ENCODE peak calls at places on chromosomes 4 and X, in eight cellular contexts. J is stomach, V is A549, D is fibroblast of villous mesenchyme, H is activated B cell treated with CpG ODN at 0.5 μM for 24 hours, R is lower leg skin, G is psoas muscle, S is fibroblast of pulmonary artery. Y is an unnamed sample.

GRCh38 chr4:1599491-1600210 is 84.5 kb downstream of the FAM53A start:
- DNase-seq in J (no peak), V (no peak), D (no peak), H (no peak), R (no peak), G (peak; percentile 32), S (no peak), Y (no peak)

GRCh38 chr4:100362363-100362762 is 155.5 kb downstream of the EMCN start:
- DNase-seq in J (no peak), V (no peak), D (no peak), H (no peak), R (no peak), G (no peak), S (peak; percentile 40), Y (no peak)

GRCh38 chr4:85741921-85742591 is 267.1 kb downstream of the ARHGAP24 start:
- DNase-seq in J (no peak), V (no peak), D (no peak), H (no peak), R (peak; percentile 87), G (no peak), S (no peak), Y (no peak)

GRCh38 chr4:25857851-25858400 is 4.9 kb downstream of the SEL1L3 start:
- DNase-seq in J (no peak), V (no peak), D (no peak), H (no peak), R (no peak), G (no peak), S (no peak), Y (no peak)

GRCh38 chr4:76968937-76969336 is 19.4 kb downstream of the SEPTIN11 start:
- DNase-seq in J (no peak), V (no peak), D (no peak), H (no peak), R (no peak), G (no peak), S (no peak), Y (no peak)

GRCh38 chr4:87419578-87420249 is 2.7 kb upstream of the NUDT9 start:
- DNase-seq in J (no peak), V (peak; percentile 79), D (peak; percentile 18), H (no peak), R (no peak), G (no peak), S (no peak), Y (no peak)

GRCh38 chrX:39063037-39063436 is 261.8 kb downstream of the MID1IP1 start:
- DNase-seq in J (peak; percentile 59), V (peak; percentile 3), D (no peak), H (no peak), R (no peak), G (peak; percentile 54), S (peak; percentile 5), Y (no peak)

GRCh38 chrX:13627306-13627705 is 25.6 kb upstream of the TCEANC start:
- DNase-seq in J (no peak), V (no peak), D (no peak), H (no peak), R (no peak), G (no peak), S (no peak), Y (no peak)

GRCh38 chr4:144655491-144655890 is 9.5 kb downstream of the HHIP start:
- DNase-seq in J (no peak), V (no peak), D (no peak), H (no peak), R (no peak), G (no peak), S (no peak), Y (no peak)

GRCh38 chrX:11533211-11533651 is 132.5 kb downstream of the ARHGAP6 start:
- DNase-seq in J (no peak), V (peak; percentile 83), D (peak; percentile 89), H (no peak), R (no peak), G (no peak), S (peak; percentile 85), Y (no peak)

GRCh38 chrX:111411591-111412371 is at the start of gene DCX:
- DNase-seq in J (no peak), V (no peak), D (no peak), H (no peak), R (no peak), G (no peak), S (no peak), Y (no peak)

GRCh38 chr4:139563515-139563914 is 7.5 kb upstream of the SETD7 start:
- DNase-seq in J (no peak), V (no peak), D (no peak), H (no peak), R (peak; percentile 34), G (no peak), S (no peak), Y (no peak)

GRCh38 chrX:24020280-24020876 is 6.6 kb downstream of the KLHL15 start:
- DNase-seq in J (no peak), V (no peak), D (no peak), H (no peak), R (no peak), G (no peak), S (peak; percentile 19), Y (no peak)

GRCh38 chr4:148633720-148634119 is 191.5 kb upstream of the NR3C2 start:
- DNase-seq in J (no peak), V (no peak), D (no peak), H (no peak), R (no peak), G (no peak), S (no peak), Y (no peak)

GRCh38 chrX:17552251-17552650 is 177.3 kb downstream of the NHS start:
- DNase-seq in J (no peak), V (no peak), D (no peak), H (no peak), R (no peak), G (no peak), S (peak; percentile 59), Y (no peak)

GRCh38 chr4:170259631-170260153 is 169.9 kb upstream of the AADAT start:
- DNase-seq in J (peak; percentile 74), V (peak; percentile 86), D (peak; percentile 73), H (no peak), R (peak; percentile 88), G (no peak), S (peak; percentile 76), Y (peak; percentile 80)

GRCh38 chr4:156962551-156962974 is 9.0 kb downstream of the PDGFC start:
- DNase-seq in J (peak; percentile 60), V (no peak), D (peak; percentile 95), H (no peak), R (peak; percentile 89), G (no peak), S (peak; percentile 65), Y (no peak)

GRCh38 chrX:53280703-53281320 is 572 bp downstream of the IQSEC2 start:
- DNase-seq in J (no peak), V (no peak), D (peak; percentile 52), H (no peak), R (no peak), G (peak; percentile 83), S (peak; percentile 28), Y (no peak)

GRCh38 chrX:53281321-53281822 is at the start of gene IQSEC2:
- DNase-seq in J (peak; percentile 86), V (peak; percentile 79), D (peak; percentile 80), H (no peak), R (peak; percentile 97), G (peak; percentile 93), S (peak; percentile 77), Y (peak; percentile 85)

GRCh38 chrX:53282313-53282712 is 929 bp upstream of the IQSEC2 start:
- DNase-seq in J (no peak), V (no peak), D (no peak), H (no peak), R (no peak), G (no peak), S (peak; percentile 11), Y (no peak)

GRCh38 chrX:53280316-53280702 is 1.1 kb downstream of the IQSEC2 start:
- DNase-seq in J (no peak), V (no peak), D (no peak), H (no peak), R (no peak), G (no peak), S (no peak), Y (no peak)

GRCh38 chrX:53279296-53280237 is 1.8 kb downstream of the IQSEC2 start:
- DNase-seq in J (no peak), V (no peak), D (no peak), H (no peak), R (no peak), G (no peak), S (no peak), Y (peak; percentile 23)
- TF ChIP-seq CTCF in J (no peak), V (peak; percentile 39), D (peak; percentile 17), H (no peak), R (no peak), G (no peak), S (peak; percentile 5), Y (no peak)

GRCh38 chrX:87299563-87300160 is 217.9 kb upstream of the KLHL4 start:
- DNase-seq in J (no peak), V (peak; percentile 23), D (peak; percentile 9), H (no peak), R (no peak), G (no peak), S (peak; percentile 30), Y (peak; percentile 1)
- TF ChIP-seq CTCF in J (peak; percentile 36), V (peak; percentile 54), D (peak; percentile 42), H (no peak), R (no peak), G (peak; percentile 55), S (peak; percentile 42), Y (no peak)

DNA sequence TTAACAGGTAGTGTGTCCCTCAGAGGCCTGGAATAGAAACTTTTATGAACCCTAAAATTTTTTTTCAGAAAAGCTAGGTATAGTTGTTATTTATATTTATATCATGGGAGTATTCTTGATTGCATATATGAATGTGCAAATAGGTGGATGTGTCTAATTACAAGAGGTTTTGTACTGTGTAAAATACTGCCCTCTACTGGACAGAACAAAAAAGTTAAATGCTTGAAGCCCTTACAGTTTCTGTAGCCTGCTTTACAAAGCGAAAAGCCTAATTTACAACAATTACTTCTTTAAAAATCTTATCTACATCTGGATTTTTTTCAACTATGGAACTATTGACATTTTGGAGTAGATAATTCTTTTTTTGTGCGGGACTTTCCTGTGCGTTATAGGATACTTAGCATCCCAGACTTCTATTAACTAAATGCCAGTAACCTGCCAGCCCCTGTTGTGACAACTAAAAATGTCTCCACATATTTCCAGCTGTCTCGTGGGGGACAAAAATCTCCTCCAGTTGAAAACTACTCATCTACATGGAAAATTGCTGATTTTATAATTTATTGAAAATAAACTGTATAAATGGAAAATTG is 35.1 kb downstream of the ENPEP start:
- DNase-seq in J (no peak), V (peak; percentile 49), D (peak; percentile 72), H (no peak), R (no peak), G (no peak), S (peak; percentile 76), Y (no peak)
- TF ChIP-seq CTCF in J (peak; percentile 56), V (peak; percentile 65), D (peak; percentile 59), H (peak; percentile 80), R (peak; percentile 45), G (peak; percentile 80), S (peak; percentile 64), Y (no peak)

DNA sequence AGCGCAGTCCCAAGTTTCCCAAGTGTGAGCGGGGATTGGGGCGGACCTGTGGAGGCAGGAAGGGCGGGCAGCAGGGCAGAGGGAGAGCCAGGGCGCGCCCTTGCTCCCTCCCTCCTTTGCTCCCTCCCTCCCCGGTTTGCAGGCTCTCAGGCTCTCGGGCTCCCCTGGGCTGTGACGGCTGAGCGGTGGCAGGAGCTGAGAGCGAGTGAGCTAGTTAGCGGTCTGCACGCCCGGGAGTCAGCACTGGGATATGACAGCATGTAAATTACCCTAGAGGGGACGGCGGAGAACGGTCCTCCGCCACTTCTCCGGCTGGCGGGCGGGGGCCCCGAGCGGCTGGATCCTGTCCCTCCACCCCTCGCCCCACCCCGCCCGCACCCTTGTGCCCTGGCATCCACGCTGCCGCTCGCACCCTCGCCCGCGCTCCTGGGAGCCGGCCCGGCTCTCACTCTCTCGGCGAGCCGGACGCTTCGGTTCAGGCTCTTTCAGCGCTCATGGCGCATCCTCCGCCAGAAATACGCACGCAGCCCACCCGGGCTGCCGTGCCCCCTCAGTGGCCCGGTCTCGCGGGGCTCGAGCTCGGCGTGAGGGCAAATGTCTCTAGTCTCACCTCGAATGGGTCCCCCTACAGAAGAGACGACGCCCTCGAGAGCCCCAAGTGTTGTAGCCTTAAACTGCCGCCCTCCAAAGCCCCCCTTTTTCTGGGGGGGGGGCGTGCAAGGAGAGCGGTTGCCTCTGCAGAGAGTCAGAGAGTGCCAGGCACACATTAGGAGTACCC is at the start of gene TSC22D3:
- DNase-seq in J (peak; percentile 83), V (peak; percentile 71), D (peak; percentile 79), H (peak; percentile 29), R (peak; percentile 96), G (peak; percentile 92), S (peak; percentile 78), Y (peak; percentile 79)
- TF ChIP-seq CTCF in J (peak; percentile 11), V (no peak), D (no peak), H (no peak), R (no peak), G (peak; percentile 7), S (peak; percentile 9), Y (no peak)

Y was measured in Calu3.